ENCODE peak calls at places on chromosomes 11 and 22, in six cellular contexts. T, C, I, D, B and R are unnamed samples.

GRCh38 chr22:37604875-37605274 is 3.8 kb upstream of the GGA1 start:
- DNase-seq in T (no peak), C (no peak), I (no peak), D (peak; percentile 73), B (no peak), R (no peak)

GRCh38 chr11:7986768-7987559 is at the start of gene EIF3F:
- DNase-seq in T (peak; percentile 100), C (peak; percentile 93), I (peak; percentile 95), D (peak; percentile 95), B (peak; percentile 79), R (peak; percentile 100)

GRCh38 chr11:64745219-64745522 is 1.2 kb upstream of the RASGRP2 start:
- DNase-seq in T (no peak), C (peak; percentile 71), I (peak; percentile 61), D (peak; percentile 97), B (peak; percentile 47), R (peak; percentile 32)

GRCh38 chr11:26805001-26805400 is 83.1 kb upstream of the SLC5A12 start:
- DNase-seq in T (no peak), C (no peak), I (no peak), D (no peak), B (no peak), R (no peak)

GRCh38 chr11:128155590-128155989 is 431.8 kb downstream of the ETS1 start:
- DNase-seq in T (no peak), C (no peak), I (no peak), D (no peak), B (no peak), R (no peak)

GRCh38 chr11:120108785-120109168 is 29.1 kb downstream of the TRIM29 start:
- DNase-seq in T (no peak), C (no peak), I (no peak), D (no peak), B (no peak), R (no peak)

GRCh38 chr22:27224485-27225364 is 567.3 kb downstream of the MIAT start:
- DNase-seq in T (no peak), C (no peak), I (no peak), D (no peak), B (no peak), R (no peak)

GRCh38 chr11:46417711-46418110 is 26.1 kb upstream of the CHRM4 start:
- DNase-seq in T (no peak), C (no peak), I (no peak), D (no peak), B (no peak), R (no peak)

GRCh38 chr11:1863352-1864215 is 10.7 kb downstream of the LSP1 start:
- DNase-seq in T (peak; percentile 44), C (peak; percentile 71), I (peak; percentile 81), D (no peak), B (peak; percentile 77), R (peak; percentile 82)

GRCh38 chr11:31443802-31444201 is 65.6 kb downstream of the IMMP1L start:
- DNase-seq in T (no peak), C (no peak), I (no peak), D (no peak), B (no peak), R (no peak)

GRCh38 chr11:134244593-134244992 is 8.6 kb downstream of the THYN1 start:
- DNase-seq in T (peak; percentile 37), C (no peak), I (no peak), D (no peak), B (no peak), R (peak; percentile 36)

GRCh38 chr22:40179535-40179934 is 1.8 kb downstream of the TNRC6B start:
- DNase-seq in T (peak; percentile 16), C (no peak), I (no peak), D (no peak), B (no peak), R (no peak)

GRCh38 chr22:40175571-40176105 is 2.1 kb upstream of the TNRC6B start:
- DNase-seq in T (peak; percentile 34), C (no peak), I (no peak), D (no peak), B (no peak), R (peak; percentile 13)

GRCh38 chr22:40178417-40179409 is 988 bp downstream of the TNRC6B start:
- DNase-seq in T (peak; percentile 71), C (peak; percentile 33), I (no peak), D (peak; percentile 60), B (no peak), R (peak; percentile 71)

GRCh38 chr22:40176921-40177737 is 596 bp upstream of the TNRC6B start:
- DNase-seq in T (peak; percentile 82), C (peak; percentile 63), I (no peak), D (peak; percentile 71), B (no peak), R (peak; percentile 61)

DNA sequence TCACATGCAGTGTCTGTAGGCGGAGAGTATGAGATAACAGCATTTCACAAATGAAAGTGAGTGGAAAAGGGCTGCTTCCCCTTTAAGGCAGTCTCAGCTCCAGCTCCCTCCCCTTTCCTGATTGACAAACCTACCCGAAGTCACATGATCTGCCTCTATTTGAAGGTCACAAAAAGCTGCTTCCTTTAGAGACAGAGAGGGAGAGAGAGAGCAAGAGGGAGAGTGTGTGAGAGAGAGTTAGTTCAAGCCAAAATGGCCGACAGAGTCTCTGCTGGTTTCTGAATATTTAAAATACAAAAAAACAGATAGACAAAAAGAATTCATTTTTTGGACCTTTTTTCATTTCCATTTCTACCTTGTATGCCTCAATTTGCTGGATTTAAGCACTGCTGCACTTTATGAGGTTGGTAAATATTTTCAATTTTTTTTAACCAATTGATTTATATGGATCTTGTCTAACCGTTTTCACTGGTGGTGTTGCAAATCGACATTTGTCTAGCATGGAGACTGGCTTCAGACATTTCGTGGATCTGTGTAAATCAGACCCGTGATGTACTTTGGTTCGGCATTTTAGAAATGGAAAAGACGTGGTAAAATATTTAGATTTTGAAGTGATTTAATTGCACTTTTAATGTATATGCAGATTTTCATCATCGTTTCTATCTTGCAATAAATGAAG is at the start of gene TNRC6B:
- DNase-seq in T (peak; percentile 98), C (peak; percentile 88), I (peak; percentile 83), D (peak; percentile 91), B (peak; percentile 43), R (peak; percentile 96)
- TF ChIP-seq POLR2A in T (peak; percentile 99), C (peak; percentile 98), I (peak; percentile 78), D (peak; percentile 99), B (peak; percentile 92), R (peak; percentile 99)

GRCh38 chr22:50473088-50473487 is 1.7 kb downstream of the SBF1 start:
- DNase-seq in T (peak; percentile 36), C (no peak), I (no peak), D (peak; percentile 69), B (no peak), R (no peak)

GRCh38 chr22:50471962-50472361 is 2.9 kb downstream of the SBF1 start:
- DNase-seq in T (no peak), C (no peak), I (no peak), D (no peak), B (no peak), R (no peak)

GRCh38 chr22:50474711-50475651 is at the start of gene SBF1:
- DNase-seq in T (peak; percentile 90), C (peak; percentile 89), I (peak; percentile 88), D (peak; percentile 96), B (peak; percentile 89), R (peak; percentile 89)

GRCh38 chr22:50475652-50476002 is 792 bp upstream of the SBF1 start:
- DNase-seq in T (no peak), C (no peak), I (no peak), D (no peak), B (no peak), R (no peak)

DNA sequence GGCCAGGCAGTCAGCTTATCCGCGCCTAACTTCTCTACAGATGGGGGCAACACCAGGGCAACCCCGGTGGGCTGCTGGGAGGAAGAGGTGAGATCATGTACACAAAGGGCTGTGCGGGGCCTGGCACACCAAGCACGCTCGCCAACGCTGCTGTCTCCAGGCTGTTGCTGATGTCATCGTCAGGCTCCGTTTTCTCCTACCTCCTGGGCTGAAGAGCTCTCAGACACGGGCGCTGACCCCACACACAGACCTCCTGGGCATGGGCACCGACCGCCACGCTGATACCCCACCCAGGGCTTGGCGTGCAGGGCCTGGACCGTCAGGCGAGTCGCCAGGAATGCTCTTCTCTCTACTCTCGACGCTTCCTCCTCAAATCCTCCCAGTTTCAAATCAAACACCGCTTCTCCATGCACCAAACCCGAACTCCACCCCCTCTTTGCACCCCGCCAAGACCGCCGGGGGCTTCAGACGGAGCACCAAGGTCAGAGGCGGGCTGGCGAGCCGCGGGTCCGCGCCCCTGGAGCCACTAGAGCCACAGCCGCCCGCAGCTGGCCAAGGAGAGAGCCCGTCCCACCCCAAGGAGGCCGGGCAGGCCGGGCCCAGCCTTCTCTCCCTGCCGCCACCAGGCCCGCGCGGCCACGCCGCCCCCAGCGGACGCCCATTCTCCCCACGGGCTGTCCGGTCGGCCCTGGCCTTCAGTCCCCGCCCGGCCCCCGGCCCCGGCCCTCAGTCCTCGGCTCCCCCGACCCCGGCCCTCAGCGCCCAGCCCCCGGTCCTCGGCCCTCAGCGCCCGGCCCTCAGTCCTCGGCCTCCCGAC is 772 bp downstream of the SBF1 start:
- DNase-seq in T (peak; percentile 42), C (no peak), I (no peak), D (no peak), B (no peak), R (peak; percentile 47)
- TF ChIP-seq POLR2A in T (no peak), C (no peak), I (no peak), D (no peak), B (no peak), R (no peak)

GRCh38 chr11:35663408-35663702 is 780 bp downstream of the TRIM44 start:
- DNase-seq in T (no peak), C (no peak), I (no peak), D (no peak), B (no peak), R (no peak)

GRCh38 chr11:35662061-35662648 is 420 bp upstream of the TRIM44 start:
- DNase-seq in T (peak; percentile 60), C (no peak), I (peak; percentile 70), D (peak; percentile 46), B (no peak), R (no peak)

GRCh38 chr11:35664977-35665441 is 2.4 kb downstream of the TRIM44 start:
- DNase-seq in T (peak; percentile 9), C (no peak), I (no peak), D (no peak), B (no peak), R (no peak)

GRCh38 chr11:35661539-35661938 is 1.0 kb upstream of the TRIM44 start:
- DNase-seq in T (no peak), C (no peak), I (no peak), D (no peak), B (no peak), R (no peak)

GRCh38 chr11:35662649-35663407 is at the start of gene TRIM44:
- DNase-seq in T (peak; percentile 82), C (peak; percentile 84), I (peak; percentile 62), D (peak; percentile 93), B (peak; percentile 53), R (peak; percentile 82)
- TF ChIP-seq POLR2A in T (no peak), C (peak; percentile 75), I (no peak), D (peak; percentile 35), B (peak; percentile 39), R (peak; percentile 45)

DNA sequence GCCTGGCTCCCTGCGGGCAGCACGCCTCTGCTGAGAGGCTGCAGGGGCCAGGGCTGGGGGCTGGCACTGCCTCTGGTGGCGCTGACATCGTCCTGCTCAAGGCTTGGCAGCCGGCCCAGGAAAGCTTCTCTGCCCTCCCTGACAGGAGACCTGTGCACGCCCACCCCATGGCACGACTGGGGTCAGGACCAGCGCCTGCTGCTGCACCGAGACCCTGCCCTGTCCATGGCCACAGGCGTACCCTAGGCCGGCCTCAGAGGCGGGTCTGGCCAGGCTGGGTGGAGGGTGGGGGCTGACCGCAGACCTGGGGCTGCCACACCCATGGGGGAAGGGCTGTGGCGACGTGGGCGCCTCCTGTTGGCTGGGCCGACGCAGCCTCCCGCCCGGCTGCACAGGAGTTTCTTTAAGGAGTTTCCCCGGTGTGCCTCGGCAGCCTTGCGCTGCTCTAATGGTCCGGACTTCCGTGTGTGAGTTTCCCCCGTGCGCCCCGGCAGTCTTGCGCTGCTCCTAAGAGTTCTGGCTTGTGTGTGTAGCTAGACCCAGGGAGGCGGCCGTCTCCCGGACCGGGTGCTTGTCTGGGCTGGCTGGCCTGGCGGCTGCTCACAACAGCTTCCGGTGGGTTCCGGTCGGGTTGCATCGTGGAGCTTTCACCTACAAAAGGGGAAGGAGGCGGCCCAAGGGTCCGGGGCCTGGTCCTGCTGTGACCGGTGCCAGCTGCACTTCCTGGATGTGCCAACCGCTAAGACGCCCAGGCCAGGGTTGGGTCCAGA is 4.7 kb downstream of the TRABD start:
- DNase-seq in T (peak; percentile 90), C (peak; percentile 48), I (peak; percentile 72), D (peak; percentile 95), B (peak; percentile 40), R (peak; percentile 46)
- TF ChIP-seq POLR2A in T (peak; percentile 53), C (no peak), I (no peak), D (peak; percentile 62), B (no peak), R (no peak)